ENCODE peak calls at places on chromosomes 1 and 21, in six cellular contexts. J is upper lobe of left lung, S is hepatocyte, A is lower lobe of right lung, X is nephron progenitor cell, Z is A549. F is an unnamed sample.

GRCh38 chr1:243712242-243712641 is 137.8 kb downstream of the AKT3 start:
- DNase-seq in X (no peak), S (no peak), J (no peak), A (no peak), Z (no peak), F (no peak)

GRCh38 chr1:8025061-8025670 is 943 bp downstream of the ERRFI1 start:
- DNase-seq in Z (no peak), S (no peak), X (no peak), A (no peak), J (no peak), F (no peak)

GRCh38 chr1:246726255-246726679 is 2.1 kb downstream of the SCCPDH start:
- DNase-seq in A (no peak), X (no peak), Z (no peak), J (no peak), S (no peak), F (no peak)

GRCh38 chr1:198258491-198258890 is 101.7 kb downstream of the NEK7 start:
- DNase-seq in J (no peak), X (no peak), A (no peak), S (no peak), Z (no peak), F (peak)

GRCh38 chr1:61569212-61569621 is 155.7 kb downstream of the TM2D1 start:
- DNase-seq in S (no peak), A (no peak), J (no peak), Z (no peak), X (no peak), F (no peak)

GRCh38 chr1:2046225-2046917 is 3.8 kb upstream of the PRKCZ start:
- DNase-seq in X (peak), A (peak), J (peak), S (peak), Z (peak), F (peak)

GRCh38 chr1:229204863-229205777 is 65.8 kb upstream of the RAB4A start:
- DNase-seq in S (peak), Z (no peak), X (no peak), A (no peak), J (no peak), F (peak)

GRCh38 chr1:245963649-245964048 is 543.4 kb downstream of the SMYD3 start:
- DNase-seq in Z (no peak), A (no peak), X (no peak), J (no peak), S (no peak), F (no peak)

GRCh38 chr21:45299864-45300785 is 12.4 kb upstream of the POFUT2 start:
- DNase-seq in A (peak), S (no peak), Z (no peak), J (no peak), X (no peak), F (no peak)

GRCh38 chr1:234721476-234722266 is 111.7 kb upstream of the IRF2BP2 start:
- DNase-seq in S (peak), J (peak), A (no peak), Z (no peak), X (no peak), F (peak)

GRCh38 chr1:180269848-180270766 is 40.0 kb downstream of the LHX4 start:
- DNase-seq in S (peak), J (no peak), X (no peak), A (no peak), Z (peak), F (no peak)

GRCh38 chr1:23224721-23225648 is 7.7 kb upstream of the HTR1D start:
- DNase-seq in A (no peak), J (no peak), X (no peak), Z (no peak), S (no peak), F (peak)

GRCh38 chr1:146019225-146020057 is 2.1 kb downstream of the HJV start:
- DNase-seq in J (no peak), Z (no peak), X (peak), S (no peak), A (no peak), F (no peak)

GRCh38 chr1:225847610-225848009 is 34.6 kb downstream of the TMEM63A start:
- DNase-seq in J (peak), X (no peak), Z (no peak), A (no peak), S (peak), F (no peak)

GRCh38 chr1:220226752-220227151 is 45.5 kb downstream of the RAB3GAP2 start:
- DNase-seq in J (no peak), S (no peak), X (no peak), A (no peak), Z (no peak), F (no peak)

GRCh38 chr1:30889506-30889905 is 19.1 kb downstream of the SDC3 start:
- DNase-seq in X (no peak), S (no peak), J (no peak), A (no peak), Z (no peak), F (no peak)

GRCh38 chr1:74522143-74522542 is 9.7 kb upstream of the LRRC53 start:
- DNase-seq in J (no peak), Z (no peak), A (no peak), X (peak), S (no peak), F (no peak)

GRCh38 chr1:21852282-21853129 is 40.4 kb downstream of the LDLRAD2 start:
- DNase-seq in A (no peak), Z (no peak), S (no peak), X (no peak), J (no peak), F (no peak)

GRCh38 chr21:38352536-38353219 is 95.9 kb downstream of the KCNJ15 start:
- DNase-seq in S (peak), A (peak), J (peak), X (peak), Z (peak), F (peak)

GRCh38 chr1:78255378-78255777 is 209.6 kb downstream of the GIPC2 start:
- DNase-seq in S (no peak), J (no peak), X (no peak), A (no peak), Z (no peak), F (no peak)

GRCh38 chr1:211825990-211826389 is 4.6 kb downstream of the LPGAT1 start:
- DNase-seq in Z (no peak), A (no peak), X (no peak), J (no peak), S (no peak), F (peak)

GRCh38 chr1:85406887-85407593 is 57.9 kb downstream of the DDAH1 start:
- DNase-seq in Z (peak), A (no peak), X (no peak), S (peak), J (peak), F (peak)

GRCh38 chr1:42646056-42646455 is 12.2 kb upstream of the PPIH start:
- DNase-seq in J (no peak), A (no peak), S (no peak), Z (no peak), X (no peak), F (peak)

GRCh38 chr1:41478118-41478748 is 6.2 kb downstream of the EDN2 start:
- DNase-seq in X (no peak), A (peak), S (no peak), J (no peak), Z (no peak), F (no peak)

GRCh38 chr1:52454111-52454510 is 49.7 kb downstream of the PRPF38A start:
- DNase-seq in J (no peak), A (no peak), X (no peak), S (no peak), Z (no peak), F (no peak)

GRCh38 chr1:171715813-171716251 is 26.0 kb downstream of the VAMP4 start:
- DNase-seq in A (no peak), J (no peak), Z (peak), X (peak), S (peak), F (no peak)

GRCh38 chr1:6614019-6614952 is 755 bp downstream of the PHF13 start:
- DNase-seq in S (peak), Z (no peak), J (peak), A (peak), X (peak), F (peak)

GRCh38 chr1:99943238-99943794 is 26.5 kb upstream of the SLC35A3 start:
- DNase-seq in Z (peak), X (peak), S (peak), A (no peak), J (no peak), F (peak)

GRCh38 chr1:119075614-119076013 is 64.8 kb downstream of the WARS2 start:
- DNase-seq in S (no peak), X (no peak), J (no peak), A (no peak), Z (no peak), F (peak)

GRCh38 chr1:24535021-24535424 is 20.9 kb upstream of the NCMAP start:
- DNase-seq in J (peak), S (no peak), A (no peak), Z (no peak), X (no peak), F (no peak)

GRCh38 chr1:5720484-5720883 is 271.7 kb downstream of the NPHP4 start:
- DNase-seq in J (no peak), X (no peak), A (peak), S (no peak), Z (no peak), F (no peak)

GRCh38 chr21:29360799-29361765 is 62.4 kb downstream of the BACH1 start:
- DNase-seq in Z (peak), A (no peak), S (peak), J (no peak), X (no peak), F (no peak)
- TF ChIP-seq CTCF in Z (no peak), A (no peak), S (peak), J (no peak), X (no peak), F (no peak)

GRCh38 chr21:43829575-43830119 is 35.4 kb upstream of the AGPAT3 start:
- DNase-seq in A (no peak), S (no peak), J (no peak), Z (peak), X (no peak), F (no peak)
- TF ChIP-seq CTCF in A (peak), S (no peak), J (no peak), Z (no peak), X (no peak), F (no peak)

GRCh38 chr1:204516180-204516879 is at the start of gene MDM4:
- DNase-seq in X (peak), S (peak), J (peak), A (peak), Z (peak), F (peak)
- TF ChIP-seq CTCF in X (no peak), S (no peak), J (peak), A (no peak), Z (no peak), F (no peak)

GRCh38 chr1:195608883-195609282 is 999.4 kb downstream of the KCNT2 start:
- DNase-seq in J (no peak), Z (no peak), A (no peak), S (no peak), X (no peak), F (peak)
- TF ChIP-seq CTCF in J (no peak), Z (no peak), A (no peak), S (no peak), X (no peak), F (no peak)

GRCh38 chr1:110255388-110255787 is 45.3 kb downstream of the KCNC4 start:
- DNase-seq in A (no peak), Z (no peak), S (no peak), J (no peak), X (no peak), F (no peak)
- TF ChIP-seq CTCF in A (no peak), Z (no peak), S (no peak), J (no peak), X (no peak), F (no peak)